ENCODE peak calls at places on chromosomes 6 and 20, in seven cellular contexts. One of them, this sample, is unnamed.

GRCh38 chr6:148747493-148748160 is 797 bp downstream of the UST start:
- DNase-seq in GM12878: no peak
- DNase-seq in endothelial cell of umbilical vein: peak
- DNase-seq in K562: no peak
- DNase-seq in IMR-90: peak
- DNase-seq in H1: peak
- DNase-seq in HepG2: no peak
- DNase-seq in this sample: no peak

GRCh38 chr20:32130352-32130751 is 20.8 kb downstream of the TM9SF4 start:
- DNase-seq in HepG2: no peak
- DNase-seq in endothelial cell of umbilical vein: no peak
- DNase-seq in GM12878: no peak
- DNase-seq in K562: no peak
- DNase-seq in IMR-90: no peak
- DNase-seq in H1: no peak
- DNase-seq in this sample: no peak

GRCh38 chr6:39593644-39594043 is 131.6 kb downstream of the KIF6 start:
- DNase-seq in endothelial cell of umbilical vein: no peak
- DNase-seq in K562: no peak
- DNase-seq in GM12878: no peak
- DNase-seq in IMR-90: no peak
- DNase-seq in HepG2: no peak
- DNase-seq in H1: no peak
- DNase-seq in this sample: no peak

GRCh38 chr20:875115-875514 is 41.0 kb downstream of the ANGPT4 start:
- DNase-seq in H1: no peak
- DNase-seq in HepG2: no peak
- DNase-seq in K562: no peak
- DNase-seq in IMR-90: no peak
- DNase-seq in endothelial cell of umbilical vein: no peak
- DNase-seq in GM12878: no peak
- DNase-seq in this sample: no peak

GRCh38 chr6:105601541-105602174 is 198.8 kb upstream of the PREP start:
- DNase-seq in IMR-90: peak
- DNase-seq in endothelial cell of umbilical vein: no peak
- DNase-seq in GM12878: peak
- DNase-seq in H1: no peak
- DNase-seq in HepG2: peak
- DNase-seq in K562: no peak
- DNase-seq in this sample: no peak

GRCh38 chr20:36654506-36654905 is 8.5 kb upstream of the SLA2 start:
- DNase-seq in endothelial cell of umbilical vein: no peak
- DNase-seq in H1: no peak
- DNase-seq in HepG2: no peak
- DNase-seq in K562: no peak
- DNase-seq in IMR-90: no peak
- DNase-seq in GM12878: no peak
- DNase-seq in this sample: no peak

GRCh38 chr20:45735552-45735951 is 13.4 kb downstream of the SPINT4 start:
- DNase-seq in GM12878: no peak
- DNase-seq in endothelial cell of umbilical vein: no peak
- DNase-seq in IMR-90: no peak
- DNase-seq in H1: no peak
- DNase-seq in HepG2: no peak
- DNase-seq in K562: no peak
- DNase-seq in this sample: no peak

GRCh38 chr20:56430471-56430870 is 18.4 kb downstream of the CASS4 start:
- DNase-seq in HepG2: no peak
- DNase-seq in endothelial cell of umbilical vein: no peak
- DNase-seq in IMR-90: no peak
- DNase-seq in GM12878: no peak
- DNase-seq in K562: no peak
- DNase-seq in H1: no peak
- DNase-seq in this sample: no peak

GRCh38 chr6:168133707-168134398 is 54.8 kb upstream of the FRMD1 start:
- DNase-seq in HepG2: no peak
- DNase-seq in H1: no peak
- DNase-seq in endothelial cell of umbilical vein: no peak
- DNase-seq in K562: no peak
- DNase-seq in GM12878: no peak
- DNase-seq in IMR-90: no peak
- DNase-seq in this sample: no peak

GRCh38 chr6:3757241-3757641 is 5.7 kb upstream of the PXDC1 start:
- DNase-seq in IMR-90: no peak
- DNase-seq in endothelial cell of umbilical vein: no peak
- DNase-seq in HepG2: no peak
- DNase-seq in H1: no peak
- DNase-seq in GM12878: no peak
- DNase-seq in K562: no peak
- DNase-seq in this sample: no peak

GRCh38 chr6:27188206-27188884 is 59.2 kb upstream of the PRSS16 start:
- DNase-seq in K562: peak
- DNase-seq in H1: peak
- DNase-seq in IMR-90: peak
- DNase-seq in endothelial cell of umbilical vein: peak
- DNase-seq in GM12878: peak
- DNase-seq in HepG2: peak
- DNase-seq in this sample: peak

GRCh38 chr6:170290306-170291128 is at the start of gene DLL1:
- DNase-seq in IMR-90: peak
- DNase-seq in HepG2: no peak
- DNase-seq in K562: no peak
- DNase-seq in H1: peak
- DNase-seq in endothelial cell of umbilical vein: peak
- DNase-seq in GM12878: no peak
- DNase-seq in this sample: no peak

GRCh38 chr6:17600527-17601388 is 656 bp downstream of the FAM8A1 start:
- DNase-seq in endothelial cell of umbilical vein: peak
- DNase-seq in IMR-90: peak
- DNase-seq in K562: peak
- DNase-seq in GM12878: no peak
- DNase-seq in H1: peak
- DNase-seq in HepG2: peak
- DNase-seq in this sample: no peak

GRCh38 chr6:111212625-111213024 is 125.3 kb downstream of the SLC16A10 start:
- DNase-seq in endothelial cell of umbilical vein: no peak
- DNase-seq in H1: no peak
- DNase-seq in K562: no peak
- DNase-seq in IMR-90: no peak
- DNase-seq in HepG2: no peak
- DNase-seq in GM12878: no peak
- DNase-seq in this sample: no peak
- H2AFZ ChIP-seq in endothelial cell of umbilical vein: no peak
- H2AFZ ChIP-seq in H1: no peak
- H2AFZ ChIP-seq in K562: no peak
- H2AFZ ChIP-seq in IMR-90: no peak
- H2AFZ ChIP-seq in HepG2: no peak
- H2AFZ ChIP-seq in GM12878: no peak
- H2AFZ ChIP-seq in this sample: no peak

GRCh38 chr20:62805711-62806382 is 1.2 kb downstream of the OGFR start:
- DNase-seq in H1: no peak
- DNase-seq in IMR-90: no peak
- DNase-seq in K562: no peak
- DNase-seq in GM12878: no peak
- DNase-seq in HepG2: peak
- DNase-seq in endothelial cell of umbilical vein: no peak
- DNase-seq in this sample: no peak

GRCh38 chr20:62805365-62805710 is 703 bp downstream of the OGFR start:
- DNase-seq in H1: peak
- DNase-seq in GM12878: no peak
- DNase-seq in IMR-90: no peak
- DNase-seq in K562: no peak
- DNase-seq in endothelial cell of umbilical vein: no peak
- DNase-seq in HepG2: no peak
- DNase-seq in this sample: no peak

GRCh38 chr20:62804021-62804631 is 509 bp upstream of the OGFR start:
- DNase-seq in endothelial cell of umbilical vein: no peak
- DNase-seq in IMR-90: no peak
- DNase-seq in HepG2: peak
- DNase-seq in K562: no peak
- DNase-seq in H1: no peak
- DNase-seq in GM12878: no peak
- DNase-seq in this sample: no peak

GRCh38 chr20:62806383-62807050 is 1.9 kb downstream of the OGFR start:
- DNase-seq in H1: no peak
- DNase-seq in IMR-90: no peak
- DNase-seq in K562: no peak
- DNase-seq in GM12878: no peak
- DNase-seq in endothelial cell of umbilical vein: no peak
- DNase-seq in HepG2: no peak
- DNase-seq in this sample: no peak

DNA sequence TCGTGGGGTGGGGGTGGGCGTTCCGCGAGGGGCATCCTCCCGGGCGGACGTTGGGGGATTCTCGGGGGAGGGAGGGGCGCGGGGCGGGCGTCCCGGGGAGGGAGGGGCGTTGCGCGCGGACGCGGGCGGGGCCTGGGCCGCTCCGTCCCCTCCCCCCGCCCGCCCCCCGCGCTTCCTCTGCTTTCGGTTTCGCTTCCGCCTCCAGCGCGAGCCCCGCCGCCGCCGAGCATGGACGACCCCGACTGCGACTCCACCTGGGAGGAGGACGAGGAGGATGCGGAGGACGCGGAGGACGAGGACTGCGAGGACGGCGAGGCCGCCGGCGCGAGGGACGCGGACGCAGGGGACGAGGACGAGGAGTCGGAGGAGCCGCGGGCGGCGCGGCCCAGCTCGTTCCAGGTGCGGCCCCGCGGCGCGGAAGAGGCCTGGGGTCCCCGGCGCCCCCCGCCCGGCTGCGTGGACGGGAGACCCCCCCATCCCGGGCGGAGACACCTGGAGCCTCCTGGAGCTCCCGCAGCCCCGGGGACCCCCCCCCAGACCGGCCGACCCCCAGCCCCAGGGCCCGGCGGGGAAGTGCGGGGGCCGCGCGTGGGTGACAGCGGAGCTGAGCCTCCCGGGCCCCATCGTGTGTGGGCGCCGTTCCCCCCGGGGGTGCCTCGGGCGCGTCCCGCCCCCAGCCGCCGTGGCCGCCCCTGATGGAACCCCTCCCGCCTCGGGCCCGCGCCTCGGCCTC is at the start of gene OGFR:
- DNase-seq in endothelial cell of umbilical vein: peak
- DNase-seq in K562: peak
- DNase-seq in HepG2: no peak
- DNase-seq in GM12878: no peak
- DNase-seq in IMR-90: peak
- DNase-seq in H1: peak
- DNase-seq in this sample: no peak
- TF ChIP-seq POLR2A in endothelial cell of umbilical vein: peak
- TF ChIP-seq POLR2A in K562: peak
- TF ChIP-seq POLR2A in HepG2: peak
- TF ChIP-seq POLR2A in GM12878: peak
- TF ChIP-seq POLR2A in IMR-90: no peak
- TF ChIP-seq POLR2A in H1: no peak
- TF ChIP-seq POLR2A in this sample: peak

GRCh38 chr6:108363756-108364356 is 69.0 kb downstream of the AFG1L start:
- DNase-seq in HepG2: no peak
- DNase-seq in H1: no peak
- DNase-seq in endothelial cell of umbilical vein: no peak
- DNase-seq in IMR-90: no peak
- DNase-seq in K562: no peak
- DNase-seq in GM12878: no peak
- DNase-seq in this sample: no peak
- H2AFZ ChIP-seq in HepG2: no peak
- H2AFZ ChIP-seq in H1: no peak
- H2AFZ ChIP-seq in endothelial cell of umbilical vein: no peak
- H2AFZ ChIP-seq in IMR-90: no peak
- H2AFZ ChIP-seq in K562: peak
- H2AFZ ChIP-seq in GM12878: no peak
- H2AFZ ChIP-seq in this sample: no peak

GRCh38 chr20:62182469-62183425 is at the start of gene MTG2:
- DNase-seq in GM12878: peak
- DNase-seq in H1: peak
- DNase-seq in endothelial cell of umbilical vein: peak
- DNase-seq in HepG2: peak
- DNase-seq in IMR-90: peak
- DNase-seq in K562: peak
- DNase-seq in this sample: peak
- TF ChIP-seq POLR2A in GM12878: peak
- TF ChIP-seq POLR2A in H1: peak
- TF ChIP-seq POLR2A in endothelial cell of umbilical vein: peak
- TF ChIP-seq POLR2A in HepG2: peak
- TF ChIP-seq POLR2A in IMR-90: peak
- TF ChIP-seq POLR2A in K562: peak
- TF ChIP-seq POLR2A in this sample: peak